ENCODE peak calls at places on chromosome 15, in seven cellular contexts. E is left kidney, N is T follicular helper cell, J is B cell, A is non-pigmented ciliary epithelial cell, D is AG09309, I is HuH-7. R is an unnamed sample.

GRCh38 chr15:38895326-38896282 is 331.0 kb upstream of the RASGRP1 start:
- DNase-seq in A (no peak), D (peak), I (no peak), N (no peak), E (no peak), J (no peak), R (no peak)

GRCh38 chr15:67680645-67681044 is 138.1 kb downstream of the MAP2K5 start:
- DNase-seq in E (peak), J (no peak), I (no peak), N (no peak), D (peak), A (no peak), R (no peak)

GRCh38 chr15:85063088-85063487 is 81.4 kb downstream of the PDE8A start:
- DNase-seq in A (no peak), I (no peak), J (no peak), D (no peak), E (no peak), N (no peak), R (no peak)

GRCh38 chr15:83300826-83301225 is 16.4 kb upstream of the BNC1 start:
- DNase-seq in E (no peak), A (no peak), N (no peak), I (no peak), D (no peak), J (no peak), R (no peak)

GRCh38 chr15:66948294-66948693 is 117.1 kb upstream of the SMAD3 start:
- DNase-seq in I (no peak), A (no peak), D (no peak), N (no peak), J (no peak), E (no peak), R (no peak)

GRCh38 chr15:22955544-22956085 is 24.6 kb downstream of the CYFIP1 start:
- DNase-seq in E (no peak), A (no peak), N (no peak), I (no peak), D (no peak), J (no peak), R (no peak)

GRCh38 chr15:85725564-85725963 is 69.2 kb downstream of the KLHL25 start:
- DNase-seq in I (no peak), E (no peak), A (no peak), D (no peak), N (no peak), J (no peak), R (no peak)

GRCh38 chr15:42084465-42085235 is 9.7 kb downstream of the PLA2G4D start:
- DNase-seq in A (no peak), N (no peak), J (no peak), D (no peak), I (peak), E (peak), R (no peak)

GRCh38 chr15:33720952-33721351 is 247.3 kb upstream of the CHRM5 start:
- DNase-seq in N (no peak), D (peak), E (no peak), A (peak), I (no peak), J (no peak), R (no peak)

GRCh38 chr15:52200831-52201365 is 9.7 kb upstream of the GNB5 start:
- DNase-seq in I (no peak), E (no peak), A (no peak), N (no peak), D (no peak), J (no peak), R (no peak)

GRCh38 chr15:70271422-70272088 is 173.8 kb upstream of the TLE3 start:
- DNase-seq in D (peak), J (no peak), E (no peak), N (no peak), A (peak), I (peak), R (no peak)

GRCh38 chr15:57061281-57061680 is 142.8 kb downstream of the TCF12 start:
- DNase-seq in J (no peak), I (no peak), N (no peak), E (no peak), A (no peak), D (no peak), R (no peak)

GRCh38 chr15:28100516-28101195 is 1.5 kb upstream of the OCA2 start:
- DNase-seq in N (no peak), D (no peak), A (no peak), E (no peak), J (no peak), I (no peak), R (no peak)

GRCh38 chr15:69704685-69705084 is 252.1 kb downstream of the RPLP1 start:
- DNase-seq in I (no peak), A (no peak), D (no peak), N (no peak), J (no peak), E (no peak), R (no peak)

GRCh38 chr15:39976291-39977274 is 42.7 kb downstream of the EIF2AK4 start:
- DNase-seq in E (peak), J (no peak), I (peak), N (no peak), A (no peak), D (no peak), R (no peak)

GRCh38 chr15:69014454-69014853 is at the start of gene NOX5:
- DNase-seq in N (no peak), A (no peak), E (no peak), D (peak), I (no peak), J (no peak), R (no peak)

GRCh38 chr15:71098920-71099319 is 16.4 kb upstream of the THSD4 start:
- DNase-seq in D (no peak), I (no peak), E (no peak), J (no peak), A (no peak), N (no peak), R (no peak)

GRCh38 chr15:47409038-47409437 is 308.3 kb upstream of the SEMA6D start:
- DNase-seq in A (no peak), I (no peak), E (no peak), J (no peak), D (no peak), N (no peak), R (no peak)

GRCh38 chr15:43881944-43882343 is 55.1 kb downstream of the WDR76 start:
- DNase-seq in N (no peak), I (peak), A (no peak), J (no peak), D (no peak), E (no peak), R (no peak)

GRCh38 chr15:57158997-57159668 is 217.2 kb upstream of the CGNL1 start:
- DNase-seq in J (no peak), I (no peak), A (no peak), D (no peak), E (no peak), N (no peak), R (no peak)

GRCh38 chr15:52180196-52180835 is 10.9 kb downstream of the GNB5 start:
- DNase-seq in D (no peak), A (no peak), N (peak), I (no peak), E (peak), J (peak), R (no peak)